ENCODE peak calls at places on chromosome 19, in four cellular contexts. R, U, H and E are unnamed samples.

GRCh38 chr19:39144487-39145071 is 19.0 kb downstream of the PAK4 start:
- DNase-seq in H (no peak), U (peak), R (peak), E (no peak)

GRCh38 chr19:51811344-51811743 is 16.4 kb downstream of the FPR3 start:
- DNase-seq in R (no peak), H (no peak), U (no peak), E (no peak)

GRCh38 chr19:3375221-3376088 is 9.1 kb downstream of the NFIC start:
- DNase-seq in U (peak), H (peak), R (no peak), E (no peak)

GRCh38 chr19:1132625-1133383 is 29.0 kb downstream of the GPX4 start:
- DNase-seq in U (no peak), R (no peak), H (no peak), E (no peak)

GRCh38 chr19:2123682-2124387 is 27.1 kb downstream of the IZUMO4 start:
- DNase-seq in H (no peak), U (peak), R (no peak), E (peak)

GRCh38 chr19:664913-665443 is 2.0 kb upstream of the RNF126 start:
- DNase-seq in U (peak), R (peak), H (peak), E (peak)

GRCh38 chr19:47518139-47518538 is 3.3 kb upstream of the NAPA start:
- DNase-seq in U (peak), R (no peak), H (no peak), E (no peak)

GRCh38 chr19:16625183-16625958 is 2.6 kb downstream of the MED26 start:
- DNase-seq in U (no peak), H (no peak), R (no peak), E (no peak)

GRCh38 chr19:19054939-19055440 is 8.8 kb upstream of the SLC25A42 start:
- DNase-seq in H (no peak), R (no peak), U (no peak), E (no peak)

GRCh38 chr19:1298235-1298634 is 12.6 kb downstream of the EFNA2 start:
- DNase-seq in H (no peak), U (no peak), R (no peak), E (no peak)

GRCh38 chr19:16228637-16229321 is 31.1 kb downstream of the AP1M1 start:
- DNase-seq in H (no peak), R (no peak), U (no peak), E (no peak)

GRCh38 chr19:11530432-11530831 is 1.5 kb upstream of the ECSIT start:
- DNase-seq in U (peak), R (peak), H (peak), E (peak)

GRCh38 chr19:22545751-22546150 is 88.4 kb upstream of the ZNF492 start:
- DNase-seq in U (peak), H (peak), R (no peak), E (peak)

GRCh38 chr19:41575998-41576397 is at the start of gene CEACAM21:
- DNase-seq in H (no peak), U (no peak), R (no peak), E (no peak)

GRCh38 chr19:19525611-19526380 is 2.9 kb upstream of the YJEFN3 start:
- DNase-seq in R (no peak), U (no peak), H (no peak), E (peak)

GRCh38 chr19:35712910-35713845 is 4.6 kb upstream of the KMT2B start:
- DNase-seq in R (no peak), U (no peak), H (peak), E (no peak)

GRCh38 chr19:57171551-57172081 is 4.3 kb upstream of the DUXA start:
- DNase-seq in U (peak), H (peak), R (peak), E (peak)

GRCh38 chr19:3479177-3479818 is 1.0 kb downstream of the SMIM24 start:
- DNase-seq in R (no peak), U (no peak), H (peak), E (peak)

GRCh38 chr19:15288146-15288963 is 44.0 kb downstream of the BRD4 start:
- DNase-seq in R (no peak), U (no peak), H (no peak), E (no peak)

GRCh38 chr19:369256-369655 is 24.7 kb upstream of the MIER2 start:
- DNase-seq in R (no peak), U (no peak), H (no peak), E (no peak)

GRCh38 chr19:15701757-15702589 is 25.9 kb upstream of the OR10H2 start:
- DNase-seq in U (no peak), H (no peak), R (no peak), E (no peak)

GRCh38 chr19:55546822-55547614 is 1.7 kb upstream of the SBK3 start:
- DNase-seq in H (peak), U (peak), R (no peak), E (no peak)

GRCh38 chr19:55597493-55597892 is 1.8 kb downstream of the FIZ1 start:
- DNase-seq in H (no peak), U (no peak), R (no peak), E (no peak)

GRCh38 chr19:14519860-14520407 is 1.7 kb upstream of the DNAJB1 start:
- DNase-seq in U (no peak), R (no peak), H (no peak), E (no peak)

GRCh38 chr19:38647966-38648788 is 728 bp downstream of the ACTN4 start:
- DNase-seq in U (no peak), R (no peak), H (no peak), E (no peak)

GRCh38 chr19:55216461-55217198 is 7.3 kb upstream of the PTPRH start:
- DNase-seq in H (peak), R (peak), U (peak), E (peak)

GRCh38 chr19:46036745-46037126 is 4.1 kb downstream of the IGFL4 start:
- DNase-seq in H (no peak), U (no peak), R (no peak), E (no peak)

GRCh38 chr19:53461866-53462265 is 5.7 kb upstream of the ZNF813 start:
- DNase-seq in U (no peak), R (no peak), H (no peak), E (no peak)

GRCh38 chr19:53463263-53463662 is 4.3 kb upstream of the ZNF813 start:
- DNase-seq in U (peak), R (no peak), H (peak), E (peak)

GRCh38 chr19:53467138-53467502 is 413 bp upstream of the ZNF813 start:
- DNase-seq in U (no peak), H (no peak), R (no peak), E (peak)

GRCh38 chr19:53467503-53468262 is at the start of gene ZNF813:
- DNase-seq in U (peak), R (peak), H (peak), E (peak)

DNA sequence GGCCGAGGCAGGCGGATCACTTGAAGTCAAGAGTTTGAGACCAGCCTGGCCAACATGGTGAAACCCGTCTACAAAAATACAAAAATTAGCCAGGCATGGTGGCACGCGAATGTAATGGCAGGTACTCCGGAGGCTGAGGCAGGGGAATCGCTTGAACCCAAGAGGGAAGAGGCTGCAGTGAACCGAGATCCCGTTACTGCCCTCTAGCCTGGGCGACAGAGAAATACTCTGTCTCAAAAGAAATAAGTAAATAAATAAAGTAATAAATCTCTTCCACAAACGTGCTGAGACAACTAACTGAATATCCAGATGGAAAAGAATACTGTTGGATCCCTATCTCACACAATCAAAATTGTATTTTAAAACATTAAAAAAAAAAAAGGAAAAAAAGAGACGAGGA is 807 bp upstream of the ZNF813 start:
- DNase-seq in U (no peak), R (no peak), H (no peak), E (no peak)
- TF ChIP-seq CTCF in U (peak), R (no peak), H (no peak), E (no peak)

GRCh38 chr19:43625918-43626579 is 6.6 kb upstream of the ZNF428 start:
- DNase-seq in H (peak), R (no peak), U (no peak), E (no peak)

GRCh38 chr19:43626838-43627237 is 7.4 kb upstream of the ZNF428 start:
- DNase-seq in H (no peak), U (no peak), R (no peak), E (no peak)

GRCh38 chr19:43623889-43624670 is 4.7 kb upstream of the ZNF428 start:
- DNase-seq in U (no peak), R (no peak), H (peak), E (peak)

GRCh38 chr19:43622956-43623355 is 3.5 kb upstream of the ZNF428 start:
- DNase-seq in U (no peak), H (no peak), R (no peak), E (no peak)

GRCh38 chr19:43624933-43625332 is 5.5 kb upstream of the ZNF428 start:
- DNase-seq in H (peak), U (peak), R (no peak), E (peak)
- TF ChIP-seq CTCF in H (peak), U (peak), R (no peak), E (peak)

GRCh38 chr19:30003862-30004261 is 61.8 kb downstream of the URI1 start:
- DNase-seq in U (peak), H (no peak), R (no peak), E (peak)

GRCh38 chr19:30001301-30001700 is 59.3 kb downstream of the URI1 start:
- DNase-seq in R (no peak), U (no peak), H (no peak), E (no peak)

GRCh38 chr19:29999490-29999889 is 57.5 kb downstream of the URI1 start:
- DNase-seq in H (no peak), U (no peak), R (no peak), E (no peak)

GRCh38 chr19:30000862-30001261 is 58.8 kb downstream of the URI1 start:
- DNase-seq in R (no peak), H (no peak), U (no peak), E (no peak)

GRCh38 chr19:30001794-30002193 is 59.8 kb downstream of the URI1 start:
- DNase-seq in U (peak), H (peak), R (no peak), E (no peak)
- TF ChIP-seq CTCF in U (peak), H (peak), R (no peak), E (no peak)

GRCh38 chr19:5897189-5897969 is 6.2 kb downstream of the NDUFA11 start:
- DNase-seq in R (no peak), U (no peak), H (no peak), E (no peak)
- TF ChIP-seq CTCF in R (no peak), U (no peak), H (peak), E (no peak)